ENCODE peak calls at places on chromosomes 4 and X, in four cellular contexts. One of them, this sample, is unnamed.

GRCh38 chr4:112321768-112322684 is 24.9 kb downstream of the ALPK1 start:
- DNase-seq in posterior cingulate gyrus: peak
- DNase-seq in NCI-H1930: peak
- DNase-seq in activated naive CD4-positive, alpha-beta T cell treated with anti-CD3 and anti-CD28 coated beads for 36 hours: peak
- DNase-seq in this sample: peak

GRCh38 chrX:50432760-50433377 is 37.8 kb downstream of the DGKK start:
- DNase-seq in posterior cingulate gyrus: no peak
- DNase-seq in NCI-H1930: no peak
- DNase-seq in activated naive CD4-positive, alpha-beta T cell treated with anti-CD3 and anti-CD28 coated beads for 36 hours: no peak
- DNase-seq in this sample: no peak

GRCh38 chr4:7813674-7814073 is 126.0 kb downstream of the AFAP1 start:
- DNase-seq in posterior cingulate gyrus: no peak
- DNase-seq in NCI-H1930: no peak
- DNase-seq in activated naive CD4-positive, alpha-beta T cell treated with anti-CD3 and anti-CD28 coated beads for 36 hours: no peak
- DNase-seq in this sample: no peak

GRCh38 chrX:39830414-39830813 is 267.3 kb downstream of the BCOR start:
- DNase-seq in posterior cingulate gyrus: no peak
- DNase-seq in NCI-H1930: no peak
- DNase-seq in activated naive CD4-positive, alpha-beta T cell treated with anti-CD3 and anti-CD28 coated beads for 36 hours: no peak
- DNase-seq in this sample: no peak

GRCh38 chr4:40205259-40206198 is 8.7 kb downstream of the RHOH start:
- DNase-seq in posterior cingulate gyrus: no peak
- DNase-seq in NCI-H1930: no peak
- DNase-seq in activated naive CD4-positive, alpha-beta T cell treated with anti-CD3 and anti-CD28 coated beads for 36 hours: peak
- DNase-seq in this sample: no peak

GRCh38 chrX:83416273-83416672 is 91.8 kb upstream of the POU3F4 start:
- DNase-seq in posterior cingulate gyrus: no peak
- DNase-seq in NCI-H1930: no peak
- DNase-seq in activated naive CD4-positive, alpha-beta T cell treated with anti-CD3 and anti-CD28 coated beads for 36 hours: no peak
- DNase-seq in this sample: no peak

GRCh38 chr4:53355919-53356521 is 9.8 kb downstream of the SCFD2 start:
- DNase-seq in posterior cingulate gyrus: no peak
- DNase-seq in NCI-H1930: no peak
- DNase-seq in activated naive CD4-positive, alpha-beta T cell treated with anti-CD3 and anti-CD28 coated beads for 36 hours: no peak
- DNase-seq in this sample: no peak

GRCh38 chrX:15663439-15663838 is 1.2 kb downstream of the CLTRN start:
- DNase-seq in posterior cingulate gyrus: no peak
- DNase-seq in NCI-H1930: no peak
- DNase-seq in activated naive CD4-positive, alpha-beta T cell treated with anti-CD3 and anti-CD28 coated beads for 36 hours: no peak
- DNase-seq in this sample: no peak

GRCh38 chr4:24394041-24394440 is 190.3 kb downstream of the DHX15 start:
- DNase-seq in posterior cingulate gyrus: no peak
- DNase-seq in NCI-H1930: no peak
- DNase-seq in activated naive CD4-positive, alpha-beta T cell treated with anti-CD3 and anti-CD28 coated beads for 36 hours: no peak
- DNase-seq in this sample: no peak

GRCh38 chrX:138691186-138691585 is 20.3 kb downstream of the FGF13 start:
- DNase-seq in posterior cingulate gyrus: no peak
- DNase-seq in NCI-H1930: no peak
- DNase-seq in activated naive CD4-positive, alpha-beta T cell treated with anti-CD3 and anti-CD28 coated beads for 36 hours: no peak
- DNase-seq in this sample: no peak

GRCh38 chr4:173073939-173074500 is 94.6 kb upstream of the GALNT7 start:
- DNase-seq in posterior cingulate gyrus: no peak
- DNase-seq in NCI-H1930: no peak
- DNase-seq in activated naive CD4-positive, alpha-beta T cell treated with anti-CD3 and anti-CD28 coated beads for 36 hours: no peak
- DNase-seq in this sample: no peak

GRCh38 chr4:132332932-132333722 is 816.0 kb upstream of the PCDH10 start:
- DNase-seq in posterior cingulate gyrus: no peak
- DNase-seq in NCI-H1930: no peak
- DNase-seq in activated naive CD4-positive, alpha-beta T cell treated with anti-CD3 and anti-CD28 coated beads for 36 hours: no peak
- DNase-seq in this sample: no peak

GRCh38 chr4:184370711-184371389 is 103.5 kb downstream of the IRF2 start:
- DNase-seq in posterior cingulate gyrus: no peak
- DNase-seq in NCI-H1930: no peak
- DNase-seq in activated naive CD4-positive, alpha-beta T cell treated with anti-CD3 and anti-CD28 coated beads for 36 hours: no peak
- DNase-seq in this sample: no peak

GRCh38 chr4:26459054-26459755 is 31.1 kb downstream of the CCKAR start:
- DNase-seq in posterior cingulate gyrus: no peak
- DNase-seq in NCI-H1930: peak
- DNase-seq in activated naive CD4-positive, alpha-beta T cell treated with anti-CD3 and anti-CD28 coated beads for 36 hours: peak
- DNase-seq in this sample: no peak

GRCh38 chr4:89836897-89837384 is at the start of gene SNCA:
- DNase-seq in posterior cingulate gyrus: peak
- DNase-seq in NCI-H1930: peak
- DNase-seq in activated naive CD4-positive, alpha-beta T cell treated with anti-CD3 and anti-CD28 coated beads for 36 hours: peak
- DNase-seq in this sample: peak

GRCh38 chr4:132479543-132479942 is 669.6 kb upstream of the PCDH10 start:
- DNase-seq in posterior cingulate gyrus: no peak
- DNase-seq in NCI-H1930: no peak
- DNase-seq in activated naive CD4-positive, alpha-beta T cell treated with anti-CD3 and anti-CD28 coated beads for 36 hours: no peak
- DNase-seq in this sample: no peak

GRCh38 chrX:118199997-118200396 is 83.4 kb upstream of the KLHL13 start:
- DNase-seq in posterior cingulate gyrus: no peak
- DNase-seq in NCI-H1930: no peak
- DNase-seq in activated naive CD4-positive, alpha-beta T cell treated with anti-CD3 and anti-CD28 coated beads for 36 hours: no peak
- DNase-seq in this sample: no peak

GRCh38 chr4:125849869-125850268 is 535.1 kb downstream of the FAT4 start:
- DNase-seq in posterior cingulate gyrus: no peak
- DNase-seq in NCI-H1930: no peak
- DNase-seq in activated naive CD4-positive, alpha-beta T cell treated with anti-CD3 and anti-CD28 coated beads for 36 hours: no peak
- DNase-seq in this sample: no peak

GRCh38 chrX:24081661-24082154 is 27.0 kb downstream of the EIF2S3 start:
- DNase-seq in posterior cingulate gyrus: peak
- DNase-seq in NCI-H1930: peak
- DNase-seq in activated naive CD4-positive, alpha-beta T cell treated with anti-CD3 and anti-CD28 coated beads for 36 hours: peak
- DNase-seq in this sample: peak

GRCh38 chr4:73751166-73751565 is 10.8 kb downstream of the CXCL8 start:
- DNase-seq in posterior cingulate gyrus: no peak
- DNase-seq in NCI-H1930: no peak
- DNase-seq in activated naive CD4-positive, alpha-beta T cell treated with anti-CD3 and anti-CD28 coated beads for 36 hours: no peak
- DNase-seq in this sample: no peak

GRCh38 chrX:107442914-107443527 is 6.4 kb upstream of the FRMPD3 start:
- DNase-seq in posterior cingulate gyrus: no peak
- DNase-seq in NCI-H1930: no peak
- DNase-seq in activated naive CD4-positive, alpha-beta T cell treated with anti-CD3 and anti-CD28 coated beads for 36 hours: no peak
- DNase-seq in this sample: no peak

GRCh38 chr4:147547314-147548056 is 66.6 kb downstream of the EDNRA start:
- DNase-seq in posterior cingulate gyrus: no peak
- DNase-seq in NCI-H1930: no peak
- DNase-seq in activated naive CD4-positive, alpha-beta T cell treated with anti-CD3 and anti-CD28 coated beads for 36 hours: no peak
- DNase-seq in this sample: no peak

GRCh38 chr4:16889945-16890344 is 8.5 kb downstream of the LDB2 start:
- DNase-seq in posterior cingulate gyrus: no peak
- DNase-seq in NCI-H1930: no peak
- DNase-seq in activated naive CD4-positive, alpha-beta T cell treated with anti-CD3 and anti-CD28 coated beads for 36 hours: no peak
- DNase-seq in this sample: no peak

GRCh38 chr4:171676555-171677215 is 136.5 kb upstream of the GALNTL6 start:
- DNase-seq in posterior cingulate gyrus: no peak
- DNase-seq in NCI-H1930: no peak
- DNase-seq in activated naive CD4-positive, alpha-beta T cell treated with anti-CD3 and anti-CD28 coated beads for 36 hours: no peak
- DNase-seq in this sample: no peak

GRCh38 chrX:82031250-82031649 is 829.3 kb downstream of the SH3BGRL start:
- DNase-seq in posterior cingulate gyrus: no peak
- DNase-seq in NCI-H1930: no peak
- DNase-seq in activated naive CD4-positive, alpha-beta T cell treated with anti-CD3 and anti-CD28 coated beads for 36 hours: no peak
- DNase-seq in this sample: no peak

GRCh38 chrX:115284877-115285276 is 4.6 kb upstream of the LUZP4 start:
- DNase-seq in posterior cingulate gyrus: no peak
- DNase-seq in NCI-H1930: no peak
- DNase-seq in activated naive CD4-positive, alpha-beta T cell treated with anti-CD3 and anti-CD28 coated beads for 36 hours: no peak
- DNase-seq in this sample: no peak

GRCh38 chrX:105297041-105297440 is 76.5 kb upstream of the TEX13A start:
- DNase-seq in posterior cingulate gyrus: no peak
- DNase-seq in NCI-H1930: no peak
- DNase-seq in activated naive CD4-positive, alpha-beta T cell treated with anti-CD3 and anti-CD28 coated beads for 36 hours: no peak
- DNase-seq in this sample: no peak

GRCh38 chrX:136189222-136189621 is 41.9 kb downstream of the FHL1 start:
- DNase-seq in posterior cingulate gyrus: no peak
- DNase-seq in NCI-H1930: no peak
- DNase-seq in activated naive CD4-positive, alpha-beta T cell treated with anti-CD3 and anti-CD28 coated beads for 36 hours: no peak
- DNase-seq in this sample: no peak

GRCh38 chr4:930827-931193 is 1.3 kb downstream of the GAK start:
- DNase-seq in posterior cingulate gyrus: no peak
- DNase-seq in NCI-H1930: no peak
- DNase-seq in activated naive CD4-positive, alpha-beta T cell treated with anti-CD3 and anti-CD28 coated beads for 36 hours: no peak
- DNase-seq in this sample: no peak

GRCh38 chrX:107935200-107935599 is 47.0 kb downstream of the TEX13B start:
- DNase-seq in posterior cingulate gyrus: no peak
- DNase-seq in NCI-H1930: no peak
- DNase-seq in activated naive CD4-positive, alpha-beta T cell treated with anti-CD3 and anti-CD28 coated beads for 36 hours: no peak
- DNase-seq in this sample: peak

GRCh38 chr4:164700471-164700870 is 53.5 kb upstream of the SMIM31 start:
- DNase-seq in posterior cingulate gyrus: peak
- DNase-seq in NCI-H1930: peak
- DNase-seq in activated naive CD4-positive, alpha-beta T cell treated with anti-CD3 and anti-CD28 coated beads for 36 hours: peak
- DNase-seq in this sample: peak

GRCh38 chr4:145012841-145013240 is 85.2 kb downstream of the ANAPC10 start:
- DNase-seq in posterior cingulate gyrus: no peak
- DNase-seq in NCI-H1930: no peak
- DNase-seq in activated naive CD4-positive, alpha-beta T cell treated with anti-CD3 and anti-CD28 coated beads for 36 hours: no peak
- DNase-seq in this sample: no peak

GRCh38 chr4:3227878-3228675 is 20.9 kb upstream of the MSANTD1 start:
- DNase-seq in posterior cingulate gyrus: no peak
- DNase-seq in NCI-H1930: no peak
- DNase-seq in activated naive CD4-positive, alpha-beta T cell treated with anti-CD3 and anti-CD28 coated beads for 36 hours: no peak
- DNase-seq in this sample: no peak

GRCh38 chr4:113559947-113560346 is 201.6 kb downstream of the CAMK2D start:
- DNase-seq in posterior cingulate gyrus: no peak
- DNase-seq in NCI-H1930: no peak
- DNase-seq in activated naive CD4-positive, alpha-beta T cell treated with anti-CD3 and anti-CD28 coated beads for 36 hours: no peak
- DNase-seq in this sample: no peak

GRCh38 chr4:2954358-2955185 is 8.6 kb downstream of the NOP14 start:
- DNase-seq in posterior cingulate gyrus: no peak
- DNase-seq in NCI-H1930: no peak
- DNase-seq in activated naive CD4-positive, alpha-beta T cell treated with anti-CD3 and anti-CD28 coated beads for 36 hours: peak
- DNase-seq in this sample: no peak